ENCODE peak calls at places on chromosomes 4 and X, in six cellular contexts. One of them, this sample, is unnamed. For H3K36me3 and H3K27me3, the result is how much of the 10 kb centered on the place peaks cover.

GRCh38 chr4:629636-629915 is 4.2 kb downstream of the PDE6B start:
- DNase-seq in psoas muscle: no peak
- DNase-seq in left lung: peak
- DNase-seq in fibroblast of lung: no peak
- DNase-seq in pancreas: no peak
- DNase-seq in tibial nerve: no peak
- DNase-seq in this sample: no peak

GRCh38 chr4:184952522-184952921 is 65.8 kb upstream of the HELT start:
- DNase-seq in pancreas: no peak
- DNase-seq in psoas muscle: no peak
- DNase-seq in left lung: no peak
- DNase-seq in tibial nerve: no peak
- DNase-seq in fibroblast of lung: no peak
- DNase-seq in this sample: no peak

GRCh38 chr4:95549246-95550138 is 719 bp upstream of the UNC5C start:
- DNase-seq in psoas muscle: peak
- DNase-seq in tibial nerve: peak
- DNase-seq in fibroblast of lung: peak
- DNase-seq in pancreas: peak
- DNase-seq in left lung: no peak
- DNase-seq in this sample: no peak

GRCh38 chrX:114787016-114787415 is 203.1 kb downstream of the HTR2C start:
- DNase-seq in left lung: no peak
- DNase-seq in psoas muscle: no peak
- DNase-seq in fibroblast of lung: no peak
- DNase-seq in tibial nerve: no peak
- DNase-seq in pancreas: no peak
- DNase-seq in this sample: no peak

GRCh38 chrX:46325312-46325877 is 219.8 kb downstream of the ZNF674 start:
- DNase-seq in pancreas: no peak
- DNase-seq in left lung: peak
- DNase-seq in psoas muscle: no peak
- DNase-seq in fibroblast of lung: peak
- DNase-seq in tibial nerve: no peak
- DNase-seq in this sample: peak

GRCh38 chr4:20544645-20545044 is 155.6 kb upstream of the PACRGL start:
- DNase-seq in pancreas: no peak
- DNase-seq in left lung: no peak
- DNase-seq in tibial nerve: no peak
- DNase-seq in psoas muscle: no peak
- DNase-seq in fibroblast of lung: peak
- DNase-seq in this sample: no peak

GRCh38 chr4:180565856-180566431 is 1677.3 kb upstream of the TENM3 start:
- DNase-seq in pancreas: peak
- DNase-seq in fibroblast of lung: no peak
- DNase-seq in tibial nerve: no peak
- DNase-seq in psoas muscle: no peak
- DNase-seq in left lung: no peak
- DNase-seq in this sample: no peak

GRCh38 chr4:112120021-112120420 is 25.2 kb upstream of the FAM241A start:
- DNase-seq in tibial nerve: no peak
- DNase-seq in pancreas: no peak
- DNase-seq in psoas muscle: no peak
- DNase-seq in fibroblast of lung: no peak
- DNase-seq in left lung: no peak
- DNase-seq in this sample: no peak

GRCh38 chrX:152647978-152648377 is 10.3 kb downstream of the GABRQ start:
- DNase-seq in psoas muscle: no peak
- DNase-seq in fibroblast of lung: no peak
- DNase-seq in left lung: no peak
- DNase-seq in pancreas: no peak
- DNase-seq in tibial nerve: no peak
- DNase-seq in this sample: no peak

GRCh38 chrX:47637546-47638195 is 7.9 kb upstream of the CFP start:
- DNase-seq in tibial nerve: no peak
- DNase-seq in fibroblast of lung: peak
- DNase-seq in left lung: peak
- DNase-seq in psoas muscle: peak
- DNase-seq in pancreas: no peak
- DNase-seq in this sample: no peak

GRCh38 chr4:104507112-104507511 is 12.4 kb upstream of the CXXC4 start:
- DNase-seq in left lung: no peak
- DNase-seq in fibroblast of lung: no peak
- DNase-seq in psoas muscle: no peak
- DNase-seq in tibial nerve: no peak
- DNase-seq in pancreas: no peak
- DNase-seq in this sample: no peak

GRCh38 chr4:113467581-113467980 is 294.0 kb downstream of the CAMK2D start:
- DNase-seq in fibroblast of lung: peak
- DNase-seq in psoas muscle: no peak
- DNase-seq in pancreas: no peak
- DNase-seq in left lung: no peak
- DNase-seq in tibial nerve: peak
- DNase-seq in this sample: no peak

GRCh38 chrX:42128020-42128419 is 204.7 kb upstream of the CASK start:
- DNase-seq in left lung: no peak
- DNase-seq in psoas muscle: no peak
- DNase-seq in tibial nerve: no peak
- DNase-seq in fibroblast of lung: no peak
- DNase-seq in pancreas: no peak
- DNase-seq in this sample: no peak

GRCh38 chr4:108637856-108638255 is 12.5 kb upstream of the OSTC start:
- DNase-seq in fibroblast of lung: no peak
- DNase-seq in tibial nerve: no peak
- DNase-seq in left lung: no peak
- DNase-seq in psoas muscle: no peak
- DNase-seq in pancreas: no peak
- DNase-seq in this sample: no peak

GRCh38 chrX:13747836-13748235 is 13.3 kb downstream of the OFD1 start:
- DNase-seq in fibroblast of lung: peak
- DNase-seq in tibial nerve: peak
- DNase-seq in left lung: no peak
- DNase-seq in psoas muscle: no peak
- DNase-seq in pancreas: no peak
- DNase-seq in this sample: no peak

GRCh38 chr4:80266267-80266901 is at the start of gene FGF5:
- DNase-seq in left lung: no peak
- DNase-seq in fibroblast of lung: peak
- DNase-seq in tibial nerve: peak
- DNase-seq in pancreas: peak
- DNase-seq in psoas muscle: peak
- DNase-seq in this sample: peak

GRCh38 chrX:9072281-9072680 is 38.4 kb upstream of the FAM9B start:
- DNase-seq in tibial nerve: no peak
- DNase-seq in pancreas: no peak
- DNase-seq in fibroblast of lung: no peak
- DNase-seq in left lung: no peak
- DNase-seq in psoas muscle: no peak
- DNase-seq in this sample: no peak

GRCh38 chr4:87129681-87130080 is 90.7 kb downstream of the KLHL8 start:
- DNase-seq in tibial nerve: no peak
- DNase-seq in left lung: no peak
- DNase-seq in pancreas: no peak
- DNase-seq in psoas muscle: no peak
- DNase-seq in fibroblast of lung: no peak
- DNase-seq in this sample: no peak

GRCh38 chr4:87126056-87126455 is 94.4 kb downstream of the KLHL8 start:
- DNase-seq in tibial nerve: no peak
- DNase-seq in pancreas: peak
- DNase-seq in fibroblast of lung: no peak
- DNase-seq in psoas muscle: no peak
- DNase-seq in left lung: no peak
- DNase-seq in this sample: peak

GRCh38 chr4:87130482-87130881 is 89.9 kb downstream of the KLHL8 start:
- DNase-seq in tibial nerve: no peak
- DNase-seq in left lung: no peak
- DNase-seq in psoas muscle: no peak
- DNase-seq in pancreas: no peak
- DNase-seq in fibroblast of lung: no peak
- DNase-seq in this sample: no peak

GRCh38 chr4:87130985-87131753 is 89.2 kb downstream of the KLHL8 start:
- DNase-seq in pancreas: no peak
- DNase-seq in psoas muscle: no peak
- DNase-seq in left lung: no peak
- DNase-seq in fibroblast of lung: no peak
- DNase-seq in tibial nerve: no peak
- DNase-seq in this sample: no peak

DNA sequence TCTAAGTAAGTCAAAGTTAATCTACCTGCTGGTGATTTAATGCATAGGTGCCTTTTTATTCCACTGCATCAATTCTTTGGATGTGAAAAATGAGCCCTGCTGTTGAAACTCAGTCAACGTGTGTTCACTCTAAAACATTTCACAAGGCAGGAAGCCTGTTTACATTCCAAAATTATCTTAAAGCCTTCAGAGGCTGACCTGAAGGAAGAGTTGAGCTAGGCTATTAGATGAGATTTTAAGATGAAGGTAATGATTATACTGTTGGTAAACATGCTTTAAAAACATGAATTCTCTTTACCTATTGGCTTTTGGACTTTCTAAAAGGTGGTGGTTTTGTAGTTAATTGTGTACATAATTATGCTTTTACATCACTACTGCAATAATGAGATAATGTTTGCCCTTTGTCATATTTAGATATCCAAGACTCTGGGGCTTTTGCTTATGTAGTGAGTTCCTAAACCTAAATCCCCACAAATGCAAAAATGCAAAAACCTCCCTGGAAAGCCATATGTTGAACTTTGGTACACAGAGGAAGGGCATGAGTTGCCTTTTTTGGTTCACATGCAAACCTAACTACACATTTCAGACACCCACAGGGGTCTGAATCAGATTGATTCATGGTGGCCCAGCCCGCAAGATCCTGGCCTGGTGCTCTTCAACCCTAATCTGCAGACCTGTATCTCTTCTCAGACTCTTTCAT is 92.3 kb downstream of the KLHL8 start:
- DNase-seq in psoas muscle: no peak
- DNase-seq in tibial nerve: no peak
- DNase-seq in left lung: no peak
- DNase-seq in pancreas: no peak
- DNase-seq in fibroblast of lung: no peak
- DNase-seq in this sample: no peak
- H3K36me3 ChIP-seq in psoas muscle: half or more
- H3K36me3 ChIP-seq in tibial nerve: under half
- H3K36me3 ChIP-seq in left lung: under half
- H3K36me3 ChIP-seq in pancreas: half or more
- H3K36me3 ChIP-seq in fibroblast of lung: under half
- H3K36me3 ChIP-seq in this sample: half or more

DNA sequence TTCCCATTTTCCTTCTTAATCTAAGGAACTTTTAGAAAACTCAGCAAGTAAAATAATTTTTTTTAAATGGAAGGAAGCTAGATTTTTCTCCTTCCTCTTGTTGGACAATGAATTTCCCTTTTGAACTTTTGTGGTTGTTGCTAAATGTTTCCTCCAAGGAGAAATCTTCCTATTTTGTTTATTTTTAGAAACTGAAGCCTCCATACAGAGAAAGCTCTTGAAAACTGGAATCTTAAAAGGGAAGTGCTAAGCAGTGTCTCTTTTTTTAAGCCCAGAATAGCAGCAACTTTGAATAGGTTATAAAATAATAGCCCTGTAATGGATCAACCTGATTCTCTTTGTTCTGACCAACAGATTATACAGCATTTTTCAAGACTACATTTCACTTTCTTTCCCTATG is 15.1 kb upstream of the DCLK2 start:
- DNase-seq in left lung: no peak
- DNase-seq in tibial nerve: no peak
- DNase-seq in psoas muscle: no peak
- DNase-seq in pancreas: no peak
- DNase-seq in fibroblast of lung: no peak
- DNase-seq in this sample: no peak
- H3K27ac ChIP-seq in left lung: no peak
- H3K27ac ChIP-seq in tibial nerve: no peak
- H3K27ac ChIP-seq in psoas muscle: no peak
- H3K27ac ChIP-seq in pancreas: no peak
- H3K27ac ChIP-seq in fibroblast of lung: no peak
- H3K27ac ChIP-seq in this sample: no peak

DNA sequence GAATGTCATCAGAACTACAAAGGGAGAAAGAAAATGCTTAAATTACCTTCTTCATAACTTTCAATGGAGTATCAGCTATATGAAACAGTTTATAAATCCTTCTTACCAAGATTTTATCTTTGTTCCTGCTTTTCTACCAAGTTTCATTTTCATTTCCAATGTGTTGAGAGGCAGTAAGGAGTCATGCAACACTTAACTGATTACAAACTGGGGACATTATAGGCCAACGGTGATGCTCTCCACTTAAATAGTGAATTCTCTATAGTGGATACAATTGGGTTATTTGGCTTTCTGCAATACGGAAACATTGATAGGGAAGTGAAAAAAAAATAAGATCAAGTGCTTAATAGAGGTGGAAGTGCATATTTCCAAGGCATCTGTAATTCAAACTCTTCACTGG is 145.3 kb upstream of the FTHL17 start:
- DNase-seq in left lung: no peak
- DNase-seq in fibroblast of lung: no peak
- DNase-seq in tibial nerve: no peak
- DNase-seq in psoas muscle: no peak
- DNase-seq in pancreas: no peak
- DNase-seq in this sample: no peak
- H3K27me3 ChIP-seq in left lung: under half
- H3K27me3 ChIP-seq in fibroblast of lung: under half
- H3K27me3 ChIP-seq in tibial nerve: under half
- H3K27me3 ChIP-seq in psoas muscle: under half
- H3K27me3 ChIP-seq in pancreas: under half
- H3K27me3 ChIP-seq in this sample: under half

DNA sequence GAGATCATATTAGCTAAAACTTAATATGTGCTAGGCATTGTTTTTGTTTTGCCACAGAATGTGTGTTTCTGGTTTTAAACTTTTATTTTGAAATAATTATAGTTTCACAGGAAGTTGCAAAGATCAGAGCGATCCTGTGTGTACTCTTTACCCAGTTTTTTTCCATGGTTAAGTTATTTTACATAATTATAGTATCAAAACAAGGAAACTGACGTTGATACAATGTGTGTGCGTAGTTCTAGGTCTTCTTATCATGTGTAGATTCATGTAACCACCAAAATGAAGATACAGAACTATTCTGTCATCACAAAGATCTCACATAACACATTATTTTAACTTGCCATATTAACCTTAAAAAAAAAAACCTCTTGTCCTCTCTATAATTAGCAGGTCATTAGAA is 69.2 kb downstream of the BLTP1 start:
- DNase-seq in tibial nerve: no peak
- DNase-seq in left lung: no peak
- DNase-seq in fibroblast of lung: no peak
- DNase-seq in psoas muscle: no peak
- DNase-seq in pancreas: no peak
- DNase-seq in this sample: no peak
- H3K36me3 ChIP-seq in tibial nerve: under half
- H3K36me3 ChIP-seq in left lung: under half
- H3K36me3 ChIP-seq in fibroblast of lung: under half
- H3K36me3 ChIP-seq in psoas muscle: half or more
- H3K36me3 ChIP-seq in pancreas: under half
- H3K36me3 ChIP-seq in this sample: under half